ENCODE peak calls at places on chromosomes 5 and 9, in four cellular contexts. One of them, this sample, is unnamed.

GRCh38 chr9:8736805-8737204 is 937.2 kb upstream of the DMAC1 start:
- DNase-seq in HCT116: no peak
- DNase-seq in HepG2: no peak
- DNase-seq in K562: no peak
- DNase-seq in this sample: no peak

GRCh38 chr5:127072861-127073846 is at the start of gene C5orf63:
- DNase-seq in HCT116: peak
- DNase-seq in HepG2: peak
- DNase-seq in K562: peak
- DNase-seq in this sample: no peak

GRCh38 chr5:1515921-1516571 is 7.7 kb downstream of the LPCAT1 start:
- DNase-seq in HCT116: peak
- DNase-seq in HepG2: peak
- DNase-seq in K562: no peak
- DNase-seq in this sample: peak

GRCh38 chr5:177552839-177553455 is 1.4 kb downstream of the FAM193B start:
- DNase-seq in HCT116: no peak
- DNase-seq in HepG2: peak
- DNase-seq in K562: no peak
- DNase-seq in this sample: no peak

GRCh38 chr5:135139397-135140134 is 105.5 kb upstream of the PITX1 start:
- DNase-seq in HCT116: peak
- DNase-seq in HepG2: peak
- DNase-seq in K562: peak
- DNase-seq in this sample: no peak

GRCh38 chr5:114857951-114858401 is 311.7 kb downstream of the TRIM36 start:
- DNase-seq in HCT116: no peak
- DNase-seq in HepG2: no peak
- DNase-seq in K562: no peak
- DNase-seq in this sample: no peak

GRCh38 chr9:97109194-97109811 is 70.4 kb upstream of the CTSV start:
- DNase-seq in HCT116: peak
- DNase-seq in HepG2: peak
- DNase-seq in K562: peak
- DNase-seq in this sample: peak

GRCh38 chr9:129143461-129143927 is 32.3 kb downstream of the PTPA start:
- DNase-seq in HCT116: no peak
- DNase-seq in HepG2: peak
- DNase-seq in K562: peak
- DNase-seq in this sample: no peak

GRCh38 chr5:137563646-137564474 is 64.7 kb upstream of the SPOCK1 start:
- DNase-seq in HCT116: no peak
- DNase-seq in HepG2: no peak
- DNase-seq in K562: no peak
- DNase-seq in this sample: no peak

GRCh38 chr5:177362102-177362868 is 4.6 kb downstream of the RGS14 start:
- DNase-seq in HCT116: no peak
- DNase-seq in HepG2: no peak
- DNase-seq in K562: no peak
- DNase-seq in this sample: no peak

GRCh38 chr9:37806271-37806670 is 5.7 kb downstream of the DCAF10 start:
- DNase-seq in HCT116: no peak
- DNase-seq in HepG2: no peak
- DNase-seq in K562: peak
- DNase-seq in this sample: no peak

GRCh38 chr9:70085241-70085640 is 41.6 kb downstream of the MAMDC2 start:
- DNase-seq in HCT116: no peak
- DNase-seq in HepG2: no peak
- DNase-seq in K562: no peak
- DNase-seq in this sample: no peak

GRCh38 chr5:115640274-115640673 is 14.4 kb upstream of the TMED7 start:
- DNase-seq in HCT116: no peak
- DNase-seq in HepG2: no peak
- DNase-seq in K562: no peak
- DNase-seq in this sample: no peak

GRCh38 chr5:144531191-144531590 is 360.5 kb downstream of the KCTD16 start:
- DNase-seq in HCT116: no peak
- DNase-seq in HepG2: no peak
- DNase-seq in K562: no peak
- DNase-seq in this sample: no peak

GRCh38 chr5:10604975-10605374 is 41.1 kb downstream of the ANKRD33B start:
- DNase-seq in HCT116: no peak
- DNase-seq in HepG2: no peak
- DNase-seq in K562: no peak
- DNase-seq in this sample: no peak

GRCh38 chr5:132790201-132790870 is 13.3 kb upstream of the SEPTIN8 start:
- DNase-seq in HCT116: no peak
- DNase-seq in HepG2: no peak
- DNase-seq in K562: peak
- DNase-seq in this sample: peak

GRCh38 chr5:32057157-32058096 is 116.7 kb downstream of the GOLPH3 start:
- DNase-seq in HCT116: peak
- DNase-seq in HepG2: no peak
- DNase-seq in K562: no peak
- DNase-seq in this sample: no peak

GRCh38 chr9:124735121-124735520 is 36.0 kb downstream of the NR6A1 start:
- DNase-seq in HCT116: peak
- DNase-seq in HepG2: peak
- DNase-seq in K562: no peak
- DNase-seq in this sample: no peak

GRCh38 chr5:135631356-135631755 is 52.6 kb upstream of the CXCL14 start:
- DNase-seq in HCT116: no peak
- DNase-seq in HepG2: no peak
- DNase-seq in K562: no peak
- DNase-seq in this sample: no peak

GRCh38 chr9:78668148-78668825 is 371.4 kb downstream of the PSAT1 start:
- DNase-seq in HCT116: peak
- DNase-seq in HepG2: no peak
- DNase-seq in K562: no peak
- DNase-seq in this sample: no peak

GRCh38 chr9:78669591-78669990 is 372.7 kb downstream of the PSAT1 start:
- DNase-seq in HCT116: no peak
- DNase-seq in HepG2: no peak
- DNase-seq in K562: no peak
- DNase-seq in this sample: no peak

GRCh38 chr9:78664370-78664769 is 367.4 kb downstream of the PSAT1 start:
- DNase-seq in HCT116: no peak
- DNase-seq in HepG2: no peak
- DNase-seq in K562: no peak
- DNase-seq in this sample: no peak

GRCh38 chr9:78663367-78663766 is 366.4 kb downstream of the PSAT1 start:
- DNase-seq in HCT116: no peak
- DNase-seq in HepG2: no peak
- DNase-seq in K562: no peak
- DNase-seq in this sample: no peak

DNA sequence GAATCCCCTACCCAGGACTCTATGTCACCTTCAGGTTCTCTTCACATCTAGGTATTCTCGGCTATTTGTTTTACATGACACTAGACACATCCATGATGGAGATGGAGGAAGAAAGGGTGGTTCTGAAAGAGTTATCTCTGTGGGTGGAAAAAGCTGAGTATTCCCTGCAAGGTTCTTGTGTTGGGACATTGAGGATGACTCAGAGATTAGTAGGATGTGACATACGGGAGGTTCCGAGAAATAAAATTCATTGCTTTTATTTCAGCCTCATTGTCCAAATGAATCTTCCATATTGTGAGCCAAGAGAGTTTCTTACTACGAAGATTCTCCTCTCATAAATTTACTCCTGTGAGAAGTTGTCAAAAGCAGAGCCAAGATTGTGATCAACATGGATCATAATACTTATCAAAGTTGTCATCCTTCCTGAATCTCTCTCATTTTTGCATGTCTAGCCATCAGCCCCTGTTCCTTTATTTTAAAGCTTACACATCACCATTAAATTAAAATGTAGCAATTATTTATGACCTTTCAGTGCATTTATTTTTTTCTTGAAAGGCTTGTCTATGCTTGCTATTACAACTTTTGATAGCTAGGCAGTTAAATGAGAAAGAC is 370.0 kb downstream of the PSAT1 start:
- DNase-seq in HCT116: no peak
- DNase-seq in HepG2: no peak
- DNase-seq in K562: no peak
- DNase-seq in this sample: no peak
- TF ChIP-seq FOSL1 in HCT116: no peak
- TF ChIP-seq FOSL1 in HepG2: no peak
- TF ChIP-seq FOSL1 in K562: no peak
- TF ChIP-seq FOSL1 in this sample: no peak

GRCh38 chr5:53934126-53934856 is 373.9 kb downstream of the NDUFS4 start:
- DNase-seq in HCT116: no peak
- DNase-seq in HepG2: no peak
- DNase-seq in K562: no peak
- DNase-seq in this sample: no peak

GRCh38 chr5:53937467-53937866 is 372.9 kb downstream of the ARL15 start:
- DNase-seq in HCT116: no peak
- DNase-seq in HepG2: no peak
- DNase-seq in K562: no peak
- DNase-seq in this sample: no peak

DNA sequence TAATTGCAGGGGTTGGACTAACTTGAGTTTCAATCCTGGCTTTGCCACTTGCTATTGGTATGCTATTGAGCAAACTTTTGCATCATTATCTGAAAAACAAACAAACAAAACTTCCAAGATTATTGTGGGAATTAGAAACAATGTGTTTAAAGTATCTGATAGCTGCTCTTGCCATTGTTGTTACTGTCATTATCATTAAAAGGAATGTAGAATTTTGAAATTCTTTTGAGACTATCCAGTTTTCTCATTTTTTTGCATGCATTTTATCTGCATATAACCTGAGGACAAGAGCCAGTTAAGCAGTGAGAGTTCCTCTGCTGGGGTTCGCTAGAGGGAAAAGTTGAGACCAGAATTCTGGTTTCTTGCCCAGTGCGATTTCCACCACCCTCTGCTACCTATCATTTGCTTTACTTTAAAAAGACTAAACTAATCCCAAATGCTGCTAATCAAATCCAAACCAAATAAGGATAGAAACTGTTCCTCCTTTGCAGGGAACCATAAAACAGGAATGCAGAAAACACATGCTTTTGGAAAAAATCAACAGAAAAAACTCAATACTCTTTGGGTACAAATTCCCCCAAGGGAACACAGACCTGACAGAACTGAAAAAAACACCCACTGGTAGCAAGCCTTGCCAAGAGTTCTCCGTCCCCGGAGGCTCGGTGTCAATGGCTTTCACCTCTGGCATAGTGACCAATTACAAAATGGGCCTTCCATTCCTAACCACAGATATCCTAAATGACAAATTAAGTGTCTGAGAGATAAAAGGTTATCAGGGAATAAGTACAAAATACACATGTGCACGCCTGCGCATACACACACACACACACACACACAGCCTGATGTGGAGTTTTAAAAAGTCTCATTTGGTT is 373.7 kb downstream of the ARL15 start:
- DNase-seq in HCT116: no peak
- DNase-seq in HepG2: no peak
- DNase-seq in K562: no peak
- DNase-seq in this sample: no peak
- TF ChIP-seq FOSL1 in HCT116: no peak
- TF ChIP-seq FOSL1 in HepG2: no peak
- TF ChIP-seq FOSL1 in K562: no peak
- TF ChIP-seq FOSL1 in this sample: no peak

DNA sequence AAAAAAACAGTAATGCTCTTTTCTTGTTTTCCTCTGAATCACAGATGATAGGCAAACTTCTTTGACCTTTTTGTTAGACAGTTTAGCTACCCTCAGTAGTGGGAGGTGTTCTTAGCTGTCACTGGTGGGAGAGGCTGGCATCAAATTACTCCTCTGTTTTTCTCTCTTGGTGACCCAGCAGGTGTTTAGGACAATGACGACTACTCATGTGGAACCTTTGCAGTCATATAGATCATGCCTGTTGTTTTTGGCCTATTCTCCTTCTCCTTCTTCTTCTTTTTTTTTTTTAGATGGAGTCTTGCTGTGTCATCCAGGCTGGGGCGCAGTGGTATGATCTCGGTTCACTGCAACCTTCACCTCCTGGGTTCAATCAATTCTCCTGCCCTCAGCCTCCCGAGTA is 15.4 kb upstream of the NPR2 start:
- DNase-seq in HCT116: no peak
- DNase-seq in HepG2: no peak
- DNase-seq in K562: peak
- DNase-seq in this sample: no peak
- TF ChIP-seq FOSL1 in HCT116: no peak
- TF ChIP-seq FOSL1 in HepG2: no peak
- TF ChIP-seq FOSL1 in K562: no peak
- TF ChIP-seq FOSL1 in this sample: no peak

GRCh38 chr5:122864842-122865241 is 19.4 kb downstream of the SNX24 start:
- DNase-seq in HCT116: no peak
- DNase-seq in HepG2: no peak
- DNase-seq in K562: no peak
- DNase-seq in this sample: no peak

GRCh38 chr5:122871669-122872068 is 26.3 kb downstream of the SNX24 start:
- DNase-seq in HCT116: no peak
- DNase-seq in HepG2: no peak
- DNase-seq in K562: no peak
- DNase-seq in this sample: no peak

GRCh38 chr5:122864400-122864799 is 19.0 kb downstream of the SNX24 start:
- DNase-seq in HCT116: no peak
- DNase-seq in HepG2: no peak
- DNase-seq in K562: peak
- DNase-seq in this sample: no peak

GRCh38 chr5:122874179-122874875 is 28.9 kb downstream of the SNX24 start:
- DNase-seq in HCT116: no peak
- DNase-seq in HepG2: no peak
- DNase-seq in K562: no peak
- DNase-seq in this sample: no peak

DNA sequence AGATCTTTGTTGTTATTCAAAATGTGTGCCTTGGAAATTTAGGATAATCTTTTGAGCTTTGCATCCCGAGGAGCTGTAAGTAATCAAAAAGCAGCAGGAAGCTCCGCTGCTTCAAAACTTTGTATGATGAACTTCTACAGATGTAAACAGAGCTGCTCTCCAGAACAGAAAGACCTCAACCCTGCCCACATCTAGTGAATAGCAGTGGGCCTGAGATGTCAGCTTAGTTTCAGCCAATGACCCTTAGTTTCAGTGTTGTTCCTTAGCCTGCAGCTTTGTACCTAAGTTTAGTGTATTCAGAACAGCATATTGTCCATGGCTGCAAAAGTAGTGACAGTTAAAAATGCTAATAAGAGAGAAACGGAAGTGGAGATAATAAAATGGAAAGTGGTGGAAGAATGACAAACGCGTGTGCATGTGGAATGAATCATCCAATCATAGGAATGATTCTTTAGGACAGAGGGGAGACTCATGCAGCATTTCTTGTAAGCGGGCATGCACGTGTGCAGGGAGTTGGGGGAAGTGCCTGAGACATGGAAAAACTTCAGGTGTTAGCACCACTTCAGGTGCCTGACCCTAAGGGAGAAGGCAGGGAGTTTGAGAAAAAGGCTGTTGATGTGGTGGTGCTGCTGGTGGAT is 24.9 kb downstream of the SNX24 start:
- DNase-seq in HCT116: no peak
- DNase-seq in HepG2: no peak
- DNase-seq in K562: no peak
- DNase-seq in this sample: no peak
- TF ChIP-seq FOSL1 in HCT116: no peak
- TF ChIP-seq FOSL1 in HepG2: no peak
- TF ChIP-seq FOSL1 in K562: peak
- TF ChIP-seq FOSL1 in this sample: no peak

This sample was measured in H1.